ENCODE peak calls at places on chromosomes 6 and 20, in four cellular contexts. O is mesendoderm, G is IMR-90, F is H9. C is an unnamed sample.

GRCh38 chr20:53547664-53548239 is 45.9 kb downstream of the ZNF217 start:
- DNase-seq in O (peak), G (peak), F (peak), C (peak)

GRCh38 chr6:33909737-33910136 is 105.9 kb upstream of the MLN start:
- DNase-seq in O (no peak), G (no peak), F (no peak), C (no peak)

GRCh38 chr20:59144179-59144830 is 19.3 kb upstream of the ZNF831 start:
- DNase-seq in O (no peak), G (no peak), F (peak), C (no peak)

GRCh38 chr20:62982124-62983075 is 24.4 kb downstream of the BHLHE23 start:
- DNase-seq in O (no peak), G (no peak), F (no peak), C (no peak)

GRCh38 chr6:11315743-11316437 is 83.4 kb upstream of the NEDD9 start:
- DNase-seq in O (no peak), G (peak), F (no peak), C (no peak)

GRCh38 chr6:23180504-23181293 is 611.3 kb downstream of the HDGFL1 start:
- DNase-seq in O (peak), G (peak), F (no peak), C (no peak)

GRCh38 chr6:122116912-122117663 is 282.4 kb upstream of the HSF2 start:
- DNase-seq in O (no peak), G (no peak), F (no peak), C (no peak)

GRCh38 chr6:26103770-26104456 is 16.7 kb downstream of the HFE start:
- DNase-seq in O (peak), G (peak), F (peak), C (peak)

GRCh38 chr6:145814035-145814500 is 527 bp downstream of the FBXO30 start:
- DNase-seq in O (peak), G (no peak), F (peak), C (no peak)

GRCh38 chr6:48505621-48506020 is 394.6 kb upstream of the PTCHD4 start:
- DNase-seq in O (no peak), G (no peak), F (no peak), C (no peak)

GRCh38 chr6:6057442-6058053 is 50.8 kb upstream of the NRN1 start:
- DNase-seq in O (peak), G (no peak), F (no peak), C (no peak)

GRCh38 chr6:137745321-137745720 is 121.7 kb upstream of the TNFAIP3 start:
- DNase-seq in O (no peak), G (no peak), F (no peak), C (no peak)

GRCh38 chr6:155158044-155158843 is 105.6 kb upstream of the CLDN20 start:
- DNase-seq in O (no peak), G (peak), F (no peak), C (no peak)

GRCh38 chr20:2745936-2746635 is 53.5 kb downstream of the EBF4 start:
- DNase-seq in O (no peak), G (no peak), F (no peak), C (no peak)

GRCh38 chr6:149060300-149060984 is 257.1 kb upstream of the TAB2 start:
- DNase-seq in O (no peak), G (peak), F (no peak), C (no peak)

GRCh38 chr6:43716099-43716498 is 28.5 kb upstream of the MRPS18A start:
- DNase-seq in O (no peak), G (no peak), F (no peak), C (no peak)

GRCh38 chr6:3825331-3825831 is 23.8 kb upstream of the FAM50B start:
- DNase-seq in O (peak), G (peak), F (peak), C (peak)

GRCh38 chr6:125088963-125089362 is 64.6 kb upstream of the TPD52L1 start:
- DNase-seq in O (no peak), G (no peak), F (no peak), C (no peak)

GRCh38 chr6:42984924-42985475 is 630 bp downstream of the PPP2R5D start:
- DNase-seq in O (peak), G (no peak), F (no peak), C (peak)

GRCh38 chr20:42530855-42531674 is 658.6 kb downstream of the PTPRT start:
- DNase-seq in O (peak), G (no peak), F (peak), C (no peak)

GRCh38 chr6:155850408-155850841 is 394.8 kb upstream of the NOX3 start:
- DNase-seq in O (no peak), G (peak), F (no peak), C (no peak)

GRCh38 chr6:37916675-37917074 is 97.1 kb downstream of the ZFAND3 start:
- DNase-seq in O (no peak), G (no peak), F (no peak), C (no peak)

GRCh38 chr20:55456316-55456940 is 548.9 kb downstream of the CBLN4 start:
- DNase-seq in O (no peak), G (no peak), F (no peak), C (no peak)

GRCh38 chr20:36932476-36933426 is 18.8 kb downstream of the SAMHD1 start:
- DNase-seq in O (no peak), G (peak), F (no peak), C (no peak)

GRCh38 chr6:129253731-129254130 is 370.8 kb downstream of the LAMA2 start:
- DNase-seq in O (no peak), G (no peak), F (no peak), C (no peak)

GRCh38 chr6:41768545-41769308 is 11.0 kb downstream of the FRS3 start:
- DNase-seq in O (peak), G (no peak), F (no peak), C (no peak)
- H3K4ac ChIP-seq in O (no peak), G (no peak), F (no peak), C (no peak)

GRCh38 chr20:25503946-25504345 is 81.4 kb downstream of the NINL start:
- DNase-seq in O (no peak), G (no peak), F (no peak), C (no peak)

GRCh38 chr20:25507385-25508082 is 77.8 kb downstream of the NINL start:
- DNase-seq in O (no peak), G (no peak), F (no peak), C (no peak)

GRCh38 chr20:25500880-25501351 is 84.4 kb downstream of the NINL start:
- DNase-seq in O (no peak), G (no peak), F (no peak), C (no peak)

GRCh38 chr20:25508083-25508770 is 77.1 kb downstream of the NINL start:
- DNase-seq in O (no peak), G (peak), F (no peak), C (no peak)

DNA sequence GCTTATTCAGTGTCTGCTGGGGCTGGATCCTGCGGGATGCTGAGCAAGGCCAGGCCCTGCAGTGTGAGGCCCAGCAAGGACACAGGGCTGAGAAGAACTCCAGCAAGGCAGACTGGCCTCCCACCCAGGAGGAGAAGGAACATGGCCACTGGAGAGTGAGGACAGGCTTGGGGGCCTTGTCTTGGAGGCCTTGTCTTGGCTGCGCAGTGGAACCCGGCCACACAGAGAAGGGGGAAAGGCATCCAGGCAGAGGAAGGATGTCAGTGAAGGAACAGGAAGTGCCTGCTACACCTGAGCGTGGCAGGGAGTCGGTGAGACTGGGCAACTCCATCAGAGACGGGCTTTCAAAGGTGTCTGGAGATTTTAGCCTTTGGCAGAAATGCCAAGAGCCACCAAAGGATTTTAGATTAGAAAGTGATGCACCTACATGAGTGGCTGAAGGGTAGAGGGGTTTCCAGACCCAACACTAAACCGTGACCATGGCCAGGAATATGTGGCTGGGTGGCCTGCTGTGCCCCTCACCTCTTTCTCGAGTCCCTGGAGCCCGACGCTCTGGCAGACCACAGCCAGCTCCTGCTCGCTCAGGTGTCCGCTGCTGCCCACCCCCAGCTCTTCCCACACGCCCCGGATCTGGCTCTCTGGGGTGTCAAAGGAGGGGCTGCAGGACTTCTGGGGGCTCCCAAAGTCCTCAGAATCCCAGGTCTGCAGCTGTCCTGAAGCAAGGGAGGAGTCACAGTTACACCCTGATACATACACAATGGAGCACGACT is 80.8 kb downstream of the NINL start:
- DNase-seq in O (no peak), G (no peak), F (no peak), C (no peak)
- H3K56ac ChIP-seq in O (no peak), G (no peak), F (no peak), C (no peak)

GRCh38 chr6:15348528-15348927 is 102.7 kb downstream of the JARID2 start:
- DNase-seq in O (no peak), G (no peak), F (no peak), C (no peak)
- H3K4ac ChIP-seq in O (no peak), G (no peak), F (no peak), C (no peak)

GRCh38 chr6:111492499-111492898 is 9.5 kb upstream of the REV3L start:
- DNase-seq in O (no peak), G (no peak), F (no peak), C (no peak)

GRCh38 chr6:111487656-111488055 is 4.6 kb upstream of the REV3L start:
- DNase-seq in O (no peak), G (peak), F (no peak), C (no peak)

GRCh38 chr6:111486921-111487320 is 3.9 kb upstream of the REV3L start:
- DNase-seq in O (no peak), G (no peak), F (no peak), C (no peak)

GRCh38 chr6:111486475-111486874 is 3.5 kb upstream of the REV3L start:
- DNase-seq in O (no peak), G (no peak), F (no peak), C (no peak)

DNA sequence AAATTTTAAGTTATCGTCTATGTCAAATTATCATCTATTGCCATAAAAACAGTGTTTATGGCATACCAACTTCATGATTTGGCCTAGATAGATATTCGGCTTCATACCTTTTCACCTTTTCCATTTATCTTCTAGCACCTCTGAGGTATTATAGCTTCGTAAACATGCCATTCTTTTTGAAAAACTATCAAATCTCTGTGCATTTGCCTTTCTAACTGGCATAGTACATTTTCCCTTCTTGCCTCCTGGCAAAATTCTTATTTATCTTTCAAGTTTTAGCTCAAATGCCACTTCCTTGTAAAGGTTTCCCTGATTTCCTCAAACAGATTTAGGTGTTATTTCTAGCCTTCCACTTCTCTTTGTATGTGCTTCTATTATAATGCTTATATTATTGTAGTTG is 7.0 kb upstream of the REV3L start:
- DNase-seq in O (no peak), G (no peak), F (no peak), C (no peak)
- H3K56ac ChIP-seq in O (no peak), G (no peak), F (no peak), C (no peak)

GRCh38 chr6:110326609-110327008 is 31.5 kb downstream of the METTL24 start:
- DNase-seq in O (no peak), G (no peak), F (peak), C (no peak)
- H3K4ac ChIP-seq in O (no peak), G (peak), F (no peak), C (no peak)

DNA sequence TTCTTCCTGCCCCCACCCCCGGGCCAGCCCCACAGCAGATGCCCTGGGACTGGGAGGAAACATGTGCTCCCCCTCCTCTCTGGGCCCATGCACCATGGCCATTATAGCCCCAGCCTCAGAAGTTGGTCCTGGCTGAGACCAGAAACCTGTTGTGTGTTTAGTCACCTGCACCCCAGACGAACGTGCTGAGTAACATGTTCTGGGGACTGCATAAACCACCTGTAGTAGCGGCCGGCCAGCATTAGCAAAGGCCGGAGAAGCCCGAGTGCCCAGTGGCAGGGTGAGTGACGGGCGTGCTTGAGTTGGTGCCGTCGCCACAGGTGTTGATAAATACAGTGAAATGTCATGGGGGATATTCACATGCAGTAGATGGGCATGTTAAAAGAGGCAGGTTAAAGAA is 73.9 kb downstream of the TCP11 start:
- DNase-seq in O (no peak), G (no peak), F (no peak), C (no peak)
- H3K56ac ChIP-seq in O (no peak), G (no peak), F (no peak), C (no peak)